ENCODE peak calls at places on chromosome 16, in ten cellular contexts. C is cerebellum, H is amniotic stem cell, W is GM23338, G is H1, T is Daoy, V is activated T-helper 1 cell treated with Interleukin-2 at 50 U/mL for 16 hours, Z is GM20000, A is neural crest cell, K is NCI-H69. I is an unnamed sample.

GRCh38 chr16:57661510-57661909 is 6.6 kb upstream of the ADGRG3 start:
- DNase-seq in C (no peak), H (no peak), W (no peak), G (no peak), T (no peak), V (no peak), Z (no peak), A (no peak), K (no peak), I (no peak)

GRCh38 chr16:68379472-68380347 is 68.6 kb downstream of the SMPD3 start:
- DNase-seq in C (peak), H (no peak), W (no peak), G (no peak), T (no peak), V (no peak), Z (no peak), A (no peak), K (no peak), I (no peak)

GRCh38 chr16:16025214-16025968 is 76.0 kb downstream of the ABCC1 start:
- DNase-seq in C (no peak), H (peak), W (no peak), G (no peak), T (peak), V (peak), Z (peak), A (no peak), K (peak), I (peak)

GRCh38 chr16:48365030-48365600 is 20.1 kb downstream of the SIAH1 start:
- DNase-seq in C (no peak), H (no peak), W (no peak), G (no peak), T (peak), V (no peak), Z (no peak), A (no peak), K (no peak), I (no peak)

GRCh38 chr16:73000907-73001521 is 46.9 kb downstream of the ZFHX3 start:
- DNase-seq in C (no peak), H (no peak), W (no peak), G (no peak), T (no peak), V (no peak), Z (no peak), A (no peak), K (no peak), I (no peak)

GRCh38 chr16:49835116-49835880 is 20.6 kb downstream of the ZNF423 start:
- DNase-seq in C (no peak), H (no peak), W (peak), G (no peak), T (no peak), V (no peak), Z (no peak), A (no peak), K (no peak), I (no peak)

GRCh38 chr16:16062023-16062932 is 112.9 kb downstream of the ABCC1 start:
- DNase-seq in C (no peak), H (no peak), W (peak), G (no peak), T (no peak), V (no peak), Z (peak), A (no peak), K (no peak), I (no peak)

GRCh38 chr16:57826706-57827625 is 24.7 kb upstream of the KIFC3 start:
- DNase-seq in C (peak), H (no peak), W (no peak), G (no peak), T (no peak), V (no peak), Z (no peak), A (no peak), K (no peak), I (no peak)

GRCh38 chr16:89297870-89298545 is 80.5 kb downstream of the ZNF778 start:
- DNase-seq in C (no peak), H (no peak), W (no peak), G (no peak), T (no peak), V (no peak), Z (no peak), A (no peak), K (no peak), I (no peak)

GRCh38 chr16:27244363-27244755 is 24.2 kb downstream of the NSMCE1 start:
- DNase-seq in C (no peak), H (no peak), W (no peak), G (no peak), T (no peak), V (no peak), Z (no peak), A (no peak), K (no peak), I (no peak)

GRCh38 chr16:50602531-50603205 is 54.5 kb downstream of the NKD1 start:
- DNase-seq in C (peak), H (no peak), W (no peak), G (no peak), T (peak), V (peak), Z (no peak), A (no peak), K (no peak), I (peak)

I was measured in T follicular helper cell.